ENCODE peak calls at places on chromosomes 3 and 15, in four cellular contexts. U is astrocyte of the spinal cord, W is neural progenitor cell, S is suprapubic skin. N is an unnamed sample.

GRCh38 chr15:31235298-31236183 is 91.1 kb upstream of the KLF13 start:
- DNase-seq in U (no peak), S (no peak), W (no peak), N (peak)

GRCh38 chr15:100740105-100740504 is 137.7 kb downstream of the ASB7 start:
- DNase-seq in W (no peak), U (no peak), S (no peak), N (no peak)

GRCh38 chr15:83436513-83437158 is 10.5 kb upstream of the SH3GL3 start:
- DNase-seq in U (peak), S (no peak), W (peak), N (peak)

GRCh38 chr3:63855333-63855940 is 8.2 kb downstream of the THOC7 start:
- DNase-seq in W (no peak), S (no peak), U (no peak), N (no peak)

GRCh38 chr3:169354774-169355501 is 308.6 kb downstream of the MECOM start:
- DNase-seq in W (peak), S (no peak), U (no peak), N (no peak)

GRCh38 chr15:92807971-92808571 is 92.1 kb upstream of the CHD2 start:
- DNase-seq in S (peak), W (no peak), U (peak), N (peak)

GRCh38 chr15:26866298-26867198 is at the start of gene GABRA5:
- DNase-seq in U (peak), S (no peak), W (peak), N (peak)

GRCh38 chr3:129121016-129121791 is 400 bp downstream of the RAB43 start:
- DNase-seq in S (no peak), W (peak), U (peak), N (peak)

GRCh38 chr15:88745696-88746095 is 57.5 kb upstream of the ACAN start:
- DNase-seq in S (no peak), U (peak), W (no peak), N (peak)

GRCh38 chr3:55571913-55572312 is 84.8 kb upstream of the WNT5A start:
- DNase-seq in U (no peak), W (peak), S (no peak), N (peak)
- TF ChIP-seq CTCF in U (no peak), W (peak), S (peak), N (peak)

GRCh38 chr15:49423906-49424520 is 971 bp downstream of the FGF7 start:
- DNase-seq in U (no peak), W (no peak), S (no peak), N (peak)
- H3K4me3 ChIP-seq in U (peak), W (no peak), S (peak), N (no peak)

DNA sequence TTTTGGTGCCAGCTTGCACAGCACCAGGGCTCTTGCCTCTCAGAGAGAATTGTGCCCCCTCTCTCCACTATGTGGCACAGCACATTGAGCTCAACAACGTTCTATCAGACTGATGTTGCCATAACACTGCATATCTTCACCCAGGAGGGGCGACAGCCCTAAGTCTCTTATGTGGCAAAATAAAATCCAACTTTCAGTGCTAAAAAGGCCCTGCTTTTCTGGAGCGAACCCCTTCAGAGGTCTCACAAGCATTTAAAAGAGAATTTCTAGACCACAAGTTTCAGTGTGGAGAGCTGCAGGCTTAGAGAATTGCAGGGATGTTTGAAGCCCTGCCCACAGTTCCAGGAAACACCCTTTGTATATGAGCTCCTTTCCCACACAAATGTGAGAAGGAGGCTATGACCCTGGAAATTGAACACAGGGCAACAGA is 85.5 kb downstream of the LIPC start:
- DNase-seq in W (no peak), U (no peak), S (no peak), N (no peak)
- TF ChIP-seq CTCF in W (peak), U (no peak), S (no peak), N (no peak)

DNA sequence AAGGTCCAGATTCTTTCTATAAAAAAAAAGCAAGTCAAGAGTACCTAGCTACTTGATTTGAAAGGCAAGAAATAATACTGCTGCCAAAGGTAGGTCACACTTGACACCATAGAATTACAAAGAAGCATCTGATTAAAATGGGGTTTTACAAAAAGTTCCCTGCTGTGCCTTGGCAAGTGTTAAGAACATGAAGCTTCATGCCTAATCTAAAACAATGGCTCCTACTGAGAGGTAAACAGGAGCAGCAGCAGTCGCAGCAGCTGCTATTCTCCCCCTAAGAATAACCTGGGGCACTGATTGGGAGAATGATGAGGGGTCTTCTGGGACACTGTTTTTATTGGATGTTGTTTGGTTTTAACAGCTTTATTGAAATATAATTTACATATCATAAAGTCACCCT is 14.1 kb downstream of the UBP1 start:
- DNase-seq in W (peak), U (peak), S (no peak), N (no peak)
- H3K4me3 ChIP-seq in W (no peak), U (no peak), S (no peak), N (no peak)